ENCODE peak calls at places on chromosomes 3 and 15, in seven cellular contexts. S is endothelial cell, C is GM12865, P is uterus, Z is AG09319, V is upper lobe of right lung, N is H9. I is an unnamed sample.
A peak's percentile ranks its signal among the peaks of the same experiment; 100 is the strongest.

GRCh38 chr15:80246425-80246894 is 5.6 kb downstream of the CTXND1 start:
- DNase-seq in Z (no peak), C (no peak), V (no peak), P (no peak), N (no peak), S (no peak), I (no peak)

GRCh38 chr3:167653155-167653554 is 587 bp downstream of the WDR49 start:
- DNase-seq in S (no peak), N (no peak), P (no peak), C (no peak), Z (no peak), V (no peak), I (no peak)

GRCh38 chr3:159432721-159433300 is 555.8 kb upstream of the IL12A start:
- DNase-seq in V (no peak), S (no peak), P (no peak), N (no peak), C (no peak), Z (no peak), I (no peak)

GRCh38 chr15:22259881-22260421 is 179.6 kb downstream of the OR4M2 start:
- DNase-seq in V (no peak), P (no peak), C (no peak), N (no peak), S (no peak), Z (no peak), I (no peak)

GRCh38 chr3:11770477-11771381 is 76.0 kb downstream of the TAMM41 start:
- DNase-seq in V (peak; percentile 88), P (peak; percentile 48), Z (peak; percentile 47), S (peak; percentile 45), C (peak; percentile 85), N (peak; percentile 95), I (peak; percentile 47)

GRCh38 chr15:74793135-74794028 is 11.5 kb downstream of the CSK start:
- DNase-seq in V (peak; percentile 73), Z (no peak), S (no peak), C (peak; percentile 73), P (no peak), N (no peak), I (no peak)

GRCh38 chr3:157718835-157719234 is 215.6 kb upstream of the VEPH1 start:
- DNase-seq in Z (no peak), S (no peak), C (no peak), V (no peak), P (no peak), N (no peak), I (no peak)

GRCh38 chr3:173932624-173933023 is 535.1 kb downstream of the NLGN1 start:
- DNase-seq in V (no peak), N (no peak), C (no peak), S (no peak), P (no peak), Z (no peak), I (peak; percentile 19)

GRCh38 chr3:33071181-33071580 is 25.8 kb downstream of the GLB1 start:
- DNase-seq in C (no peak), Z (no peak), S (no peak), V (no peak), N (no peak), P (no peak), I (no peak)

GRCh38 chr3:166388321-166388720 is 551.1 kb upstream of the BCHE start:
- DNase-seq in P (no peak), Z (no peak), N (no peak), C (no peak), V (no peak), S (no peak), I (no peak)

GRCh38 chr15:57667171-57667924 is 39.2 kb upstream of the POLR2M start:
- DNase-seq in Z (peak; percentile 38), S (no peak), P (peak; percentile 30), C (no peak), V (no peak), N (no peak), I (no peak)

GRCh38 chr3:158911586-158911985 is 109.7 kb downstream of the MFSD1 start:
- DNase-seq in Z (no peak), S (no peak), N (no peak), P (no peak), V (no peak), C (no peak), I (no peak)

GRCh38 chr15:22226034-22226790 is 145.9 kb downstream of the OR4M2 start:
- DNase-seq in V (peak; percentile 55), Z (no peak), N (no peak), P (no peak), S (no peak), C (no peak), I (no peak)

GRCh38 chr3:37400355-37400754 is 226.0 kb upstream of the LRRFIP2 start:
- DNase-seq in V (no peak), N (no peak), S (no peak), P (no peak), Z (no peak), C (no peak), I (no peak)

GRCh38 chr3:157336252-157337009 is 100.2 kb upstream of the PTX3 start:
- DNase-seq in V (no peak), C (no peak), P (no peak), Z (no peak), S (no peak), N (no peak), I (no peak)

GRCh38 chr3:78130741-78131290 is 1090.9 kb downstream of the ROBO2 start:
- DNase-seq in S (no peak), C (no peak), Z (no peak), N (no peak), P (no peak), V (no peak), I (no peak)

GRCh38 chr15:69595009-69595825 is 142.6 kb downstream of the RPLP1 start:
- DNase-seq in C (no peak), V (peak; percentile 87), S (no peak), Z (no peak), N (peak; percentile 25), P (peak; percentile 32), I (no peak)

GRCh38 chr15:57635300-57635944 is 43.7 kb downstream of the MYZAP start:
- DNase-seq in Z (no peak), S (no peak), P (no peak), N (no peak), C (no peak), V (no peak), I (no peak)

GRCh38 chr3:123258359-123258758 is 56.6 kb downstream of the SEC22A start:
- DNase-seq in V (no peak), Z (no peak), S (no peak), C (no peak), P (no peak), N (no peak), I (no peak)

GRCh38 chr3:127833281-127834032 is 11.1 kb upstream of the MGLL start:
- DNase-seq in P (no peak), Z (no peak), C (no peak), S (no peak), V (no peak), N (peak; percentile 1), I (no peak)

GRCh38 chr15:79978694-79979519 is 7.9 kb upstream of the BCL2A1 start:
- DNase-seq in P (no peak), S (no peak), Z (peak; percentile 39), N (no peak), C (peak; percentile 86), V (no peak), I (no peak)

DNA sequence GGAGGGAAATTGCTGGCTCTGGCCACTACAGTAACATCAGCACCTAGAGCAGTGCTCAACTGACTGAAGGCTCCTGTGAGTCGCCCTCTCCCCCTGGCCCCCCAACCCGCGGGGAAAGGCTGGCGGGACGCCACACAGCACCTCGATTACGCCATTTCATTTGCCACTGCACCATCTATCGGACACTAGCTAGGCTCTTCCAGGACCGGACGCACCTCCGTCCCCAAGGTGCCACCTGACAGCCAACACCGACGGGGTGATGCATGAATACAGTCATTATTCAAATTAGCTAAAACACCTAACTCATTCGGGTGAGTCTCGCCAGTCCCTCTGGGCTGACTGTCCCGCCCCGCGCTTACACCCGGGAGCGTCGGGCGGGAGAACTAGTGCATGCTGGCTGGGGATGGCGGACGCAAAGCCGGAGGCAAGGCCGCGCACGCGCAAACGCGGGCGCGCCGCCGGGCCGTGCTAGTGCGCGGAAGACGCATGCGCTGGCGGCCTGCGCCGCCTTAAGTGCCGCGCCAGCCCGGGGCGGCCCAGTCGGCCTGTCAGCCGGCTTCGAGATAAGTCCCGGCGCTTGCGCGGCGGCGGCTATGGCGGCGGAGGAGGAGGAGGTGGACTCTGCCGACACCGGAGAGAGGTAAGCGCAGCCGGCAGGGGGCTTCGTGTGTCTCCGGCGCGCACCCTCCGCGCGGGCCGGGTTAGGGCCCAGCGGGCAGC is at the start of gene ABHD5:
- DNase-seq in C (peak; percentile 98), V (peak; percentile 95), Z (peak; percentile 89), S (peak; percentile 91), P (peak; percentile 92), N (peak; percentile 94), I (peak; percentile 93)
- TF ChIP-seq CTCF in C (peak; percentile 39), V (peak; percentile 4), Z (peak; percentile 13), S (peak; percentile 54), P (peak; percentile 27), N (peak; percentile 35), I (peak; percentile 32)

DNA sequence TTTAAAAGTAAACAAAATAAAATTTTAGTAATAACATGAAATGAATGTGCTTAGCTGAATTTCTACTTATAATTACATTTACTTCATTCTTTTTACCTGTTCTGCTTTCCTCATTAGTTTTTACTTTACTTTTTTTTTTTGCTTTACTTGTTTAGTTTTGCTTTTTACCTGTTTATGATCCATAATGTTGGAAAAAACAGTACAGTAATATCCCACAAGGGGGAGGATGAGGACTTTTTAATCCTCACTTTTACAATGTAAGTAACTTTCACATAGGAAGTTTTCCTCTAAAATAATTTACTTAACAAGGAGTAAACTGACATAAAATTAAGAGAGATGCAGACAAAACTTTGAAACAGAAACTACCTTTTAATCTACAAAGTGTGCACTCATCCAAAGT is 268.7 kb downstream of the TBC1D5 start:
- DNase-seq in P (no peak), S (no peak), Z (no peak), N (no peak), C (no peak), V (no peak), I (no peak)
- TF ChIP-seq CTCF in P (no peak), S (peak; percentile 27), Z (peak; percentile 35), N (peak; percentile 32), C (no peak), V (no peak), I (no peak)

GRCh38 chr3:14547693-14548092 is 7.6 kb upstream of the GRIP2 start:
- DNase-seq in C (no peak), N (no peak), Z (no peak), V (no peak), P (no peak), S (no peak), I (no peak)

GRCh38 chr3:14550181-14550580 is 10.0 kb upstream of the GRIP2 start:
- DNase-seq in N (no peak), S (no peak), V (no peak), C (no peak), P (no peak), Z (no peak), I (no peak)

GRCh38 chr3:14548321-14548729 is 8.2 kb upstream of the GRIP2 start:
- DNase-seq in V (no peak), Z (peak; percentile 18), P (peak; percentile 73), S (peak; percentile 77), N (peak; percentile 72), C (peak; percentile 60), I (peak; percentile 78)

GRCh38 chr3:14550651-14551611 is 10.8 kb upstream of the GRIP2 start:
- DNase-seq in N (no peak), V (no peak), P (peak; percentile 36), Z (no peak), S (no peak), C (no peak), I (no peak)

GRCh38 chr3:14549256-14549931 is 9.3 kb upstream of the GRIP2 start:
- DNase-seq in N (no peak), C (peak; percentile 11), S (no peak), P (no peak), Z (no peak), V (no peak), I (no peak)
- TF ChIP-seq CTCF in N (peak; percentile 60), C (peak; percentile 15), S (peak; percentile 38), P (no peak), Z (no peak), V (peak; percentile 18), I (peak; percentile 31)

GRCh38 chr15:33392453-33392852 is 81.7 kb downstream of the RYR3 start:
- DNase-seq in C (no peak), P (no peak), S (no peak), V (no peak), Z (no peak), N (peak; percentile 44), I (no peak)
- TF ChIP-seq CTCF in C (no peak), P (no peak), S (no peak), V (no peak), Z (no peak), N (peak; percentile 57), I (peak; percentile 15)